ENCODE peak calls at places on chromosomes 6 and 20, in nine cellular contexts. J, I, A, Z, K, N, Q, U and P are unnamed samples.

GRCh38 chr6:118992186-118992795 is 57.3 kb upstream of the MCM9 start:
- DNase-seq in J (no peak), I (no peak), A (no peak), Z (no peak), K (no peak), N (no peak), Q (no peak), U (no peak), P (no peak)

GRCh38 chr6:135940783-135941182 is 89.3 kb downstream of the PDE7B start:
- DNase-seq in J (no peak), I (no peak), A (no peak), Z (no peak), K (no peak), N (no peak), Q (no peak), U (no peak), P (no peak)

GRCh38 chr6:907928-908327 is 215.0 kb upstream of the EXOC2 start:
- DNase-seq in J (no peak), I (no peak), A (no peak), Z (no peak), K (no peak), N (no peak), Q (no peak), U (no peak), P (no peak)

GRCh38 chr20:16904751-16905150 is 156.6 kb downstream of the OTOR start:
- DNase-seq in J (no peak), I (no peak), A (no peak), Z (no peak), K (no peak), N (no peak), Q (no peak), U (no peak), P (no peak)

GRCh38 chr6:15926256-15926655 is 202.6 kb upstream of the MYLIP start:
- DNase-seq in J (no peak), I (no peak), A (no peak), Z (no peak), K (no peak), N (no peak), Q (no peak), U (no peak), P (no peak)

GRCh38 chr20:37295001-37295400 is 5.5 kb downstream of the MANBAL start:
- DNase-seq in J (no peak), I (no peak), A (peak; percentile 82), Z (no peak), K (no peak), N (peak; percentile 91), Q (peak; percentile 99), U (no peak), P (no peak)

GRCh38 chr6:134535831-134536230 is 217.9 kb upstream of the SGK1 start:
- DNase-seq in J (no peak), I (no peak), A (no peak), Z (no peak), K (no peak), N (no peak), Q (no peak), U (no peak), P (no peak)

GRCh38 chr20:32227316-32227715 is 19.6 kb downstream of the POFUT1 start:
- DNase-seq in J (no peak), I (no peak), A (no peak), Z (no peak), K (no peak), N (no peak), Q (no peak), U (no peak), P (no peak)

GRCh38 chr6:64949257-64949656 is 757.8 kb downstream of the EYS start:
- DNase-seq in J (no peak), I (no peak), A (no peak), Z (no peak), K (no peak), N (no peak), Q (no peak), U (no peak), P (no peak)

GRCh38 chr6:50520325-50520724 is 193.0 kb upstream of the TFAP2D start:
- DNase-seq in J (no peak), I (no peak), A (no peak), Z (no peak), K (no peak), N (no peak), Q (no peak), U (no peak), P (no peak)